ENCODE peak calls at places on chromosome 11, in four cellular contexts. M is esophagus muscularis mucosa, D is brain microvascular endothelial cell, X is HFF-Myc. A is an unnamed sample.

GRCh38 chr11:90661233-90661632 is 438.4 kb upstream of the CHORDC1 start:
- DNase-seq in X (no peak), M (no peak), D (no peak), A (no peak)

GRCh38 chr11:117461396-117462182 is 133.9 kb downstream of the CEP164 start:
- DNase-seq in X (no peak), M (no peak), D (no peak), A (no peak)

GRCh38 chr11:31375866-31376265 is 6.2 kb downstream of the DNAJC24 start:
- DNase-seq in X (no peak), D (no peak), M (no peak), A (no peak)

GRCh38 chr11:62108971-62109391 is 14.8 kb upstream of the INCENP start:
- DNase-seq in M (no peak), D (peak), X (no peak), A (no peak)

GRCh38 chr11:94623120-94623735 is 56.1 kb downstream of the PIWIL4 start:
- DNase-seq in D (peak), M (no peak), X (peak), A (peak)

GRCh38 chr11:101583180-101584128 is at the start of gene TRPC6:
- DNase-seq in X (no peak), M (no peak), D (peak), A (no peak)

GRCh38 chr11:68471360-68472340 is 11.1 kb downstream of the PPP6R3 start:
- DNase-seq in X (no peak), M (no peak), D (peak), A (no peak)

GRCh38 chr11:82907376-82907775 is 5.8 kb downstream of the DDIAS start:
- DNase-seq in D (no peak), M (no peak), X (no peak), A (no peak)

GRCh38 chr11:122115520-122116343 is at the start of gene BLID:
- DNase-seq in M (no peak), X (no peak), D (peak), A (no peak)

GRCh38 chr11:74925281-74925680 is 23.6 kb downstream of the XRRA1 start:
- DNase-seq in X (no peak), M (no peak), D (no peak), A (no peak)

GRCh38 chr11:45929486-45930030 is 7.1 kb downstream of the LARGE2 start:
- DNase-seq in X (no peak), M (no peak), D (no peak), A (no peak)

GRCh38 chr11:67644042-67644441 is 4.5 kb upstream of the TBX10 start:
- DNase-seq in X (no peak), M (no peak), D (no peak), A (no peak)

GRCh38 chr11:67351275-67352005 is 1.9 kb downstream of the POLD4 start:
- DNase-seq in D (no peak), M (no peak), X (no peak), A (peak)

GRCh38 chr11:124194696-124195418 is 11.7 kb downstream of the OR10D3 start:
- DNase-seq in M (no peak), D (peak), X (peak), A (peak)

GRCh38 chr11:113387605-113388211 is at the start of gene ANKK1:
- DNase-seq in D (no peak), M (no peak), X (no peak), A (no peak)
- H3K4me3 ChIP-seq in D (peak), M (peak), X (no peak), A (peak)

GRCh38 chr11:64449381-64450167 is 90.6 kb downstream of the RPS6KA4 start:
- DNase-seq in X (peak), M (no peak), D (peak), A (no peak)
- H3K4me3 ChIP-seq in X (no peak), M (peak), D (no peak), A (no peak)

DNA sequence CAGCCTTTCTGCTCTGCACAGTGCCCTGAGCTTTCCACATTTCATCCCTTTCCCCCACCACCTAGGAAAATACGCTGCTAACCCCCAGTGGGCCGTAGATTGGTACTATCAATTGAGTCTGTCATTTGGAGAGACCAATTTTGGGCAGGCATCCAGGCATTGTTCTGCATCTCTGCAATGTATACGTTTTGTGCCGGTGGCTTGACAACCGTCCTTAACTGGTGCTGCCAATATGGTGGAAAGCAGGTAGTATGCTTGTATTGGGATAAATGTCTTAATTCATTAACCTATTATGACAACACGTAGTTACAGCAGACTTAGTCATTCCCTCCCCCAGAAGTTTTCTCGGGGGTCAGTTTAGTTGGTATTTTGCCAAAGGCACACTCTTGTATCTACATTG is 1.3 kb downstream of the ELMOD1 start:
- DNase-seq in X (no peak), D (no peak), M (no peak), A (no peak)
- H3K4me3 ChIP-seq in X (no peak), D (no peak), M (peak), A (no peak)

GRCh38 chr11:42625757-42626156 is 686.0 kb upstream of the API5 start:
- DNase-seq in X (no peak), D (no peak), M (no peak), A (no peak)
- H3K4me3 ChIP-seq in X (no peak), D (no peak), M (no peak), A (no peak)

DNA sequence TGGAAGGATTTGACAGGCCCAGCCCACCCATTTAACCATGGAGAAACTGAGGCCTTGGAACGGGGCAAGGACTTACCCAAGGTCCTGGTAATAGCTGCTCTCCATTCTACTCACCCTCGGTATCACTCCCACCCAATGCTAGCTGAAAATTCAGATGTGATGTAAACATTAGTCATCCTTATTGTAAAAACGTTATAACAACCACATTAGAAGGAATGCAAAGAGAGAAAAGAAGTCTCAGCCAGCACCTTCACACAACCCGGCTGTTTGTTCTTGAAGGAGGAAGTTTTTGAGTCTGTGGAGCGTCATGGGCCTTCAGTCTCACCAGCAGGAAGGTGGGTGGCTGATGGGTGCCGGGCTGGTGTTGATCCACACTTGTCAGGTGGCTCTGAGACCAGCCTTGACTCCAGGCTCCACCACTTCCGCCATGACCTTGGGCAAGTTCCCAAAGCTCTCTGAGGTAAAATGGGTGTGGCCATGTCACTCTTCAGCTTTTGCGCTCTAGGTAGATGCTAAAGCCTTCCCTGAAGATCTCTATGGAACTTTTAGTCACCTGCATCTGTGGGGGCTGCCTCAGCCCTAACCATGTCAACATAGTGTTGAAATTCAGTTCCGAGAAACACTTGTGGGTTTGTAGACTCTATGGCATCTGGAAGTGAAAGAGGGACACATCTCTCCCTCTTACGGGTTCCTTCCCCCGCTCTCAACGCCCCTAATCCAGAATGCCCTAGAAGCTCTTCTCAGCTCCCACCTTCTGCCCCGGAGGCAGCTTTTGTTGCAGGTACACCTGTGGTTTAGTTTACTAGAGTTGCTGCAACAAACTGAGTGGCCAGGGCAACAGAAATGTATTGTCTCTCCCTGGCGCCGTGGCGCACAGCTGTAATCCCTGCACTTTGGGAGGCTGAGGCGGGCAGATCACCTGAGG is 14.8 kb downstream of the CD6 start:
- DNase-seq in D (peak), X (no peak), M (no peak), A (peak)
- H3K4me3 ChIP-seq in D (no peak), X (no peak), M (no peak), A (no peak)

GRCh38 chr11:8138526-8138925 is 30.3 kb downstream of the RIC3 start:
- DNase-seq in D (no peak), M (no peak), X (no peak), A (no peak)
- H3K4me3 ChIP-seq in D (no peak), M (no peak), X (no peak), A (no peak)

DNA sequence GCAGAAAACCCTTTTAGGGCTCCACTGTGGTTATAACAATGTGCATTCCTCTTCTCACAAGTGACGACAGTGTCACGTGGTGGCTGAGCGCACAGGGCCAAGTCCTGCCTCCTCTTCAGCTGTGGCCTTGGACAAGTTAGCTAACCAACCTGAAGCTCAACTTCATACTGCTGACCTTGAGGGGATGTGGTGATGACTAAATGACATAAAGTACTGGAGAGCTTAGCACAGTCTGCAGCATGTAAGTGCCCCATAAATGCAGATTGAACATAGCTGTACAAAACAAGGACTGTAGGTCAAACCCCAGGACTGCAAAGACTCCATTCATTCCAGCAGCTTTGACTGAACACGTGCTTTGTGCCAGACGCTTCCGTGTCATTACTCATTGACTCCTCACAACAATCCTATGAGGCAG is 20.1 kb upstream of the MRGPRX2 start:
- DNase-seq in X (no peak), M (peak), D (no peak), A (no peak)
- H3K4me3 ChIP-seq in X (no peak), M (no peak), D (no peak), A (no peak)

DNA sequence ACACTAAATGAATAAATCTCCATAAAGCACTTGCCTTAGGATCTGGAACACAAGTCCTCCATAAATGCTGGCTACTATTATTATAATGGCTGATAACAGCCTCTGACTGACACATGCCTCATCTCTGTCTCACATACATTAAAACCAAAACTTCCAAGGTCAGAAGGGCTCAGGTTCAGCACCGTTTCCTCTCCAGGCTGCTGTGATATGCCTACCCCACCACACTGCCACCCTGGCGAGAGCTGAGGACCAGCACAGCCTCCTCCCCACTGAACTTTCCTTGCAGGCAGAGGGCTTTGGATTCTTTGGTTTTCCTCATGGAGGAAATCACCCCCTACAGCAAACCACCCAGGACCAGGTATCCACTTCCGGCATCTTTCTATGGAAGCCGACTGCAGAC is 112.8 kb downstream of the ABTB2 start:
- DNase-seq in M (no peak), X (no peak), D (no peak), A (no peak)
- H3K4me3 ChIP-seq in M (no peak), X (no peak), D (no peak), A (no peak)